ENCODE peak calls at places on chromosomes 5 and 9, in six cellular contexts. C, Y, H, M, A and J are unnamed samples.

GRCh38 chr5:89401659-89402058 is 518.7 kb upstream of the MEF2C start:
- DNase-seq in C (no peak), Y (no peak), H (no peak), M (no peak), A (no peak), J (no peak)

GRCh38 chr9:13427587-13427986 is 148.1 kb upstream of the MPDZ start:
- DNase-seq in C (peak), Y (no peak), H (no peak), M (peak), A (peak), J (peak)

GRCh38 chr5:142618125-142618524 is 67.8 kb downstream of the FGF1 start:
- DNase-seq in C (peak), Y (no peak), H (peak), M (peak), A (peak), J (peak)

GRCh38 chr9:101443358-101443757 is 7.8 kb upstream of the ALDOB start:
- DNase-seq in C (peak), Y (no peak), H (no peak), M (no peak), A (no peak), J (no peak)

GRCh38 chr9:13358128-13358527 is 78.6 kb upstream of the MPDZ start:
- DNase-seq in C (no peak), Y (no peak), H (no peak), M (peak), A (peak), J (peak)

GRCh38 chr5:82922086-82922734 is 155.0 kb downstream of the TMEM167A start:
- DNase-seq in C (no peak), Y (no peak), H (no peak), M (no peak), A (no peak), J (no peak)

GRCh38 chr5:172350212-172351181 is 66.9 kb upstream of the UBTD2 start:
- DNase-seq in C (no peak), Y (no peak), H (no peak), M (no peak), A (no peak), J (no peak)

GRCh38 chr5:41368158-41368557 is 142.2 kb downstream of the PLCXD3 start:
- DNase-seq in C (no peak), Y (no peak), H (no peak), M (peak), A (peak), J (no peak)

GRCh38 chr5:1105350-1106265 is 6.3 kb downstream of the SLC12A7 start:
- DNase-seq in C (no peak), Y (no peak), H (no peak), M (no peak), A (no peak), J (no peak)

GRCh38 chr9:77020438-77021264 is 1.2 kb downstream of the FOXB2 start:
- DNase-seq in C (no peak), Y (no peak), H (no peak), M (no peak), A (no peak), J (no peak)

GRCh38 chr9:77018058-77019009 is 1.1 kb upstream of the FOXB2 start:
- DNase-seq in C (no peak), Y (no peak), H (no peak), M (no peak), A (no peak), J (no peak)

GRCh38 chr9:77019810-77020437 is 469 bp downstream of the FOXB2 start:
- DNase-seq in C (no peak), Y (no peak), H (no peak), M (no peak), A (no peak), J (no peak)

GRCh38 chr9:77017505-77017894 is 2.0 kb upstream of the FOXB2 start:
- DNase-seq in C (no peak), Y (no peak), H (no peak), M (no peak), A (no peak), J (no peak)

GRCh38 chr9:77019010-77019809 is at the start of gene FOXB2:
- DNase-seq in C (no peak), Y (no peak), H (no peak), M (no peak), A (no peak), J (no peak)
- H3K4me3 ChIP-seq in C (peak), Y (no peak), H (no peak), M (no peak), A (no peak), J (no peak)

GRCh38 chr9:124032247-124032646 is 20.7 kb downstream of the LHX2 start:
- DNase-seq in C (no peak), Y (no peak), H (no peak), M (no peak), A (no peak), J (no peak)
- H3K4me3 ChIP-seq in C (no peak), Y (no peak), H (no peak), M (no peak), A (no peak), J (no peak)

GRCh38 chr5:109373932-109374331 is 35.8 kb downstream of the PJA2 start:
- DNase-seq in C (no peak), Y (no peak), H (no peak), M (no peak), A (no peak), J (no peak)
- H3K4me3 ChIP-seq in C (no peak), Y (no peak), H (no peak), M (no peak), A (no peak), J (no peak)

DNA sequence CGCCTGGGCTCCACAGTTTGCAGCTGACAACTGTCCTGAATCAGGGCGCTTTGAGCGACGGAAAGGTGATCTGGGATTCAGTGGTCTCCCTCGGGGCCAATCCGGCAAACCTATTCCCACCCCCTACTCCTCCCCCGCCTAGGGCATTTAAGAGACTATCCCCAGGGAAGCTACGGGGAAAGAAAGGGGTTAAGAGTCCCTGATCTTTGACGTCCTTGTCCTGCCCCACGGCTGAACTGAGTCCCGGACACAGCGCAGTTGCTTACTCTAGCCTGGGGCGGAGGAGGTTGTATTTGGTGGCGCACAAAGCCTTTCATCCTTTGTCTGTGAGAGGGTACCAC is 3.4 kb downstream of the RORB start:
- DNase-seq in C (no peak), Y (no peak), H (no peak), M (no peak), A (no peak), J (no peak)
- H3K4me3 ChIP-seq in C (peak), Y (no peak), H (no peak), M (no peak), A (no peak), J (no peak)

DNA sequence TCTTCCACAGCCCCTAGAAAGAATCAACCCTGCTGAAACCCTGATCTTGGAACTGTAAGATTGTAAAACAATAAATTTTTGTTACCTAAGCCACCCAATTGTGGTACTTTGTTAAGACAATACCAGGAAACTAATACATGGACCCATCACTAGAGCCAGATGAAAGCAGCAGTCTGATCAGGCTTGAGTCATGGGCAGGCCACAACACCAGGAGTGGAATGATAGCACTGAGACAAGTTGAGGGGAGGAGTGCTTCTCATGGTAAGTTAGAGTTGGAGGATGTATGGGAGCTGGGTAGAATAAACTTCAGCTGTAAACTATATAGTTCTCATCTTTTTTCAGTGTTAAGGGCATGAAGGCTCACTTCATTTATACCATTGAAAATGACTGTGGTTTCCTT is 164.4 kb upstream of the OR13F1 start:
- DNase-seq in C (no peak), Y (no peak), H (no peak), M (no peak), A (no peak), J (no peak)
- H3K4me3 ChIP-seq in C (no peak), Y (no peak), H (no peak), M (no peak), A (no peak), J (no peak)

GRCh38 chr9:123033352-123033751 is at the start of gene GPR21:
- DNase-seq in C (no peak), Y (no peak), H (no peak), M (no peak), A (no peak), J (no peak)
- H3K4me3 ChIP-seq in C (peak), Y (peak), H (no peak), M (no peak), A (no peak), J (no peak)